ENCODE peak calls at places on chromosomes 5 and 9, in eight cellular contexts. S is GM12891, Q is astrocyte of the spinal cord, H is prostate gland, D is memory B cell, T is AG08395, E is left ventricle myocardium inferior, Y is PC-3. O is an unnamed sample.
A peak's percentile ranks its signal among the peaks of the same experiment; 100 is the strongest.

GRCh38 chr5:87944553-87945320 is 323.9 kb downstream of the TMEM161B start:
- DNase-seq in E (peak; percentile 34), S (no peak), D (no peak), H (no peak), Q (peak; percentile 79), T (no peak), Y (no peak), O (peak; percentile 1)

GRCh38 chr5:6483880-6484382 is 35.3 kb downstream of the UBE2QL1 start:
- DNase-seq in D (no peak), Q (no peak), T (no peak), S (peak; percentile 66), Y (no peak), E (no peak), H (no peak), O (no peak)

GRCh38 chr9:32344551-32345182 is 39.8 kb upstream of the ACO1 start:
- DNase-seq in H (no peak), E (no peak), Q (peak; percentile 43), S (no peak), T (no peak), D (no peak), Y (no peak), O (peak; percentile 37)

GRCh38 chr5:108749130-108749861 is 1.6 kb downstream of the FER start:
- DNase-seq in E (no peak), T (peak; percentile 59), D (no peak), Q (peak; percentile 13), S (peak; percentile 32), Y (no peak), H (peak; percentile 59), O (peak; percentile 39)

GRCh38 chr5:148471379-148471778 is 87.6 kb downstream of the FBXO38 start:
- DNase-seq in S (no peak), D (no peak), H (no peak), Q (peak; percentile 55), E (no peak), Y (peak; percentile 86), T (no peak), O (no peak)

GRCh38 chr5:31854181-31854624 is 215.3 kb downstream of the PDZD2 start:
- DNase-seq in T (peak; percentile 25), S (no peak), Y (peak; percentile 81), E (peak; percentile 33), D (no peak), H (peak; percentile 34), Q (peak; percentile 86), O (peak; percentile 85)

GRCh38 chr9:34025062-34025461 is 23.6 kb downstream of the UBAP2 start:
- DNase-seq in Y (no peak), E (no peak), S (no peak), Q (no peak), T (peak; percentile 12), H (no peak), D (no peak), O (no peak)

GRCh38 chr9:34047864-34048729 is 590 bp downstream of the UBAP2 start:
- DNase-seq in Q (no peak), D (no peak), T (peak; percentile 16), S (peak; percentile 51), H (peak; percentile 33), E (peak; percentile 36), Y (peak; percentile 43), O (peak; percentile 64)

GRCh38 chr9:87742813-87743428 is 17.0 kb downstream of the CTSL start:
- DNase-seq in Y (no peak), H (no peak), E (no peak), T (no peak), S (no peak), D (no peak), Q (no peak), O (no peak)

GRCh38 chr5:1718669-1719068 is 81.0 kb downstream of the MRPL36 start:
- DNase-seq in S (no peak), E (no peak), D (no peak), H (no peak), Y (peak; percentile 8), Q (no peak), T (no peak), O (no peak)

GRCh38 chr9:123978981-123979380 is 32.6 kb upstream of the LHX2 start:
- DNase-seq in Q (no peak), T (no peak), H (no peak), Y (no peak), E (no peak), D (no peak), S (no peak), O (no peak)

GRCh38 chr9:92493741-92494387 is 11.6 kb upstream of the ASPN start:
- DNase-seq in T (no peak), Y (no peak), S (no peak), E (no peak), H (no peak), Q (no peak), D (no peak), O (no peak)

GRCh38 chr5:150192462-150192861 is 2.6 kb downstream of the SLC6A7 start:
- DNase-seq in E (no peak), T (no peak), H (no peak), D (no peak), S (no peak), Y (no peak), Q (no peak), O (no peak)

GRCh38 chr9:108622467-108622866 is 233.3 kb downstream of the ACTL7B start:
- DNase-seq in T (peak; percentile 62), E (no peak), Y (peak; percentile 67), H (no peak), D (no peak), Q (peak; percentile 67), S (no peak), O (no peak)

GRCh38 chr9:99818439-99818992 is 3.2 kb upstream of the NR4A3 start:
- DNase-seq in Q (no peak), D (no peak), E (no peak), S (no peak), Y (no peak), H (no peak), T (no peak), O (no peak)

GRCh38 chr5:102295534-102296228 is 403 bp downstream of the SLCO4C1 start:
- DNase-seq in D (no peak), S (peak; percentile 2), E (no peak), Q (no peak), T (no peak), H (no peak), Y (no peak), O (peak; percentile 19)

GRCh38 chr5:172170251-172170701 is 17.7 kb downstream of the STK10 start:
- DNase-seq in Q (no peak), S (no peak), D (no peak), E (peak; percentile 41), H (peak; percentile 25), T (no peak), Y (no peak), O (no peak)

GRCh38 chr9:86749530-86750275 is 197.6 kb downstream of the GAS1 start:
- DNase-seq in H (no peak), T (no peak), E (no peak), Q (peak; percentile 46), S (no peak), D (no peak), Y (no peak), O (peak; percentile 61)

GRCh38 chr9:116760636-116761035 is 73.5 kb downstream of the TRIM32 start:
- DNase-seq in Q (no peak), H (no peak), Y (no peak), T (no peak), D (no peak), E (no peak), S (no peak), O (no peak)

GRCh38 chr5:73376618-73377170 is 71.9 kb downstream of the FOXD1 start:
- DNase-seq in S (no peak), H (no peak), E (no peak), Q (peak; percentile 62), D (no peak), Y (peak; percentile 23), T (peak; percentile 43), O (peak; percentile 68)

GRCh38 chr9:98971915-98972223 is 28.2 kb downstream of the COL15A1 start:
- DNase-seq in S (no peak), T (no peak), D (no peak), Q (no peak), H (no peak), Y (no peak), E (no peak), O (no peak)

GRCh38 chr5:28269978-28270377 is 1231.6 kb upstream of the CDH9 start:
- DNase-seq in T (no peak), D (no peak), Q (no peak), H (no peak), S (no peak), Y (no peak), E (no peak), O (no peak)

GRCh38 chr5:112628219-112628618 is 109.5 kb upstream of the APC start:
- DNase-seq in D (no peak), Q (no peak), Y (no peak), S (no peak), T (no peak), E (no peak), H (no peak), O (no peak)

GRCh38 chr5:59260973-59261372 is 632.6 kb downstream of the PDE4D start:
- DNase-seq in Q (no peak), Y (no peak), T (no peak), H (no peak), D (no peak), E (no peak), S (no peak), O (no peak)

GRCh38 chr5:38837416-38837815 is 8.4 kb upstream of the OSMR start:
- DNase-seq in H (no peak), T (no peak), Y (no peak), D (no peak), Q (no peak), E (no peak), S (no peak), O (no peak)

GRCh38 chr5:149962040-149962439 is 1.5 kb downstream of the SLC26A2 start:
- DNase-seq in Q (peak; percentile 71), E (no peak), H (no peak), S (no peak), Y (peak; percentile 84), T (peak; percentile 71), D (no peak), O (peak; percentile 57)

GRCh38 chr9:103714992-103715391 is 379.1 kb upstream of the SMC2 start:
- DNase-seq in H (no peak), Q (no peak), T (no peak), E (no peak), D (no peak), Y (no peak), S (no peak), O (no peak)

GRCh38 chr5:107385701-107386100 is 285.0 kb downstream of the EFNA5 start:
- DNase-seq in T (no peak), H (no peak), E (no peak), Y (no peak), S (no peak), Q (no peak), D (no peak), O (no peak)

GRCh38 chr9:75615284-75615683 is 275.2 kb upstream of the PCSK5 start:
- DNase-seq in Q (no peak), T (no peak), D (no peak), S (no peak), H (no peak), Y (no peak), E (no peak), O (peak; percentile 38)

GRCh38 chr9:69090943-69091342 is 55.4 kb downstream of the FXN start:
- DNase-seq in E (no peak), Q (no peak), H (no peak), D (no peak), T (no peak), Y (no peak), S (no peak), O (no peak)

GRCh38 chr5:585556-585955 is 26.6 kb upstream of the CEP72 start:
- DNase-seq in D (no peak), Q (no peak), E (no peak), T (no peak), Y (no peak), H (no peak), S (no peak), O (no peak)

GRCh38 chr5:132427285-132428146 is 58.0 kb downstream of the SLC22A5 start:
- DNase-seq in Y (peak; percentile 54), T (no peak), H (peak; percentile 39), D (no peak), S (no peak), E (peak; percentile 47), Q (no peak), O (peak; percentile 70)

O was measured in kidney tubule cell.